ENCODE peak calls at places on chromosomes 4 and X, in ten cellular contexts. Z is putamen; N is stimulated activated CD4-positive, alpha-beta T cell treated with anti-CD3 and anti-CD28 coated beads, Interleukin-15, amount 100 ng/mL, for 48 hours; F is HT-29; D is cerebellar nuclear complex; C is lower lobe of right lung; K is T-helper 9 cell; T is suprapubic skin; O is NCI-H2029; I is spleen. H is an unnamed sample.

GRCh38 chr4:121077496-121077895 is 5.2 kb upstream of the NDNF start:
- DNase-seq in C (no peak), K (no peak), N (no peak), O (no peak), I (no peak), D (no peak), T (no peak), F (no peak), Z (no peak), H (no peak)

GRCh38 chr4:178063568-178063967 is 621.3 kb upstream of the AGA start:
- DNase-seq in O (no peak), D (no peak), N (no peak), F (no peak), I (no peak), Z (no peak), T (no peak), C (no peak), K (no peak), H (no peak)

GRCh38 chr4:129926936-129927335 is 831.0 kb downstream of the C4orf33 start:
- DNase-seq in N (no peak), F (peak; percentile 14), I (no peak), O (no peak), K (no peak), Z (peak; percentile 12), C (no peak), T (no peak), D (no peak), H (no peak)

GRCh38 chr4:112031712-112032328 is 113.4 kb upstream of the FAM241A start:
- DNase-seq in D (no peak), T (no peak), I (no peak), F (peak; percentile 74), K (no peak), Z (peak; percentile 43), O (no peak), C (no peak), N (no peak), H (no peak)

GRCh38 chrX:13373807-13374187 is 53.9 kb upstream of the ATXN3L start:
- DNase-seq in N (no peak), T (no peak), D (no peak), O (no peak), K (no peak), I (no peak), F (no peak), Z (no peak), C (no peak), H (no peak)

GRCh38 chr4:109049926-109050325 is 252.5 kb downstream of the COL25A1 start:
- DNase-seq in F (no peak), K (no peak), D (no peak), C (no peak), Z (no peak), T (no peak), I (no peak), N (no peak), O (no peak), H (no peak)

GRCh38 chr4:65498606-65499005 is 171.7 kb downstream of the EPHA5 start:
- DNase-seq in N (no peak), C (no peak), F (no peak), T (no peak), Z (no peak), O (no peak), D (no peak), I (no peak), K (no peak), H (no peak)

GRCh38 chr4:159105761-159106243 is 2.9 kb downstream of the RAPGEF2 start:
- DNase-seq in T (no peak), I (no peak), Z (no peak), D (no peak), C (no peak), F (no peak), N (no peak), O (no peak), K (no peak), H (no peak)

GRCh38 chr4:87219648-87220093 is 747 bp downstream of the KLHL8 start:
- DNase-seq in T (no peak), F (no peak), I (peak; percentile 93), K (peak; percentile 49), N (peak; percentile 27), C (peak; percentile 76), Z (peak; percentile 38), D (no peak), O (no peak), H (no peak)

GRCh38 chrX:135652602-135653001 is 60.8 kb upstream of the CT45A1 start:
- DNase-seq in Z (no peak), N (no peak), C (no peak), T (no peak), D (no peak), K (no peak), F (no peak), O (no peak), I (no peak), H (no peak)

GRCh38 chr4:151169223-151169622 is 69.8 kb downstream of the RPS3A start:
- DNase-seq in K (no peak), F (no peak), O (no peak), I (no peak), Z (peak; percentile 76), T (peak; percentile 79), N (no peak), D (no peak), C (no peak), H (no peak)

GRCh38 chrX:13110427-13111324 is 66.3 kb upstream of the FAM9C start:
- DNase-seq in C (no peak), N (no peak), K (no peak), F (peak; percentile 85), T (peak; percentile 73), D (no peak), I (no peak), Z (no peak), O (no peak), H (no peak)

GRCh38 chrX:15493118-15494082 is at the start of gene PIR:
- DNase-seq in D (no peak), I (peak; percentile 92), O (peak; percentile 53), K (peak; percentile 1), Z (peak; percentile 83), T (peak; percentile 85), N (no peak), F (peak; percentile 75), C (peak; percentile 91), H (peak; percentile 95)

GRCh38 chr4:140717313-140717712 is 38.9 kb downstream of the TBC1D9 start:
- DNase-seq in F (no peak), C (no peak), N (no peak), T (no peak), D (no peak), I (no peak), K (no peak), Z (no peak), O (no peak), H (no peak)

GRCh38 chrX:154317391-154318000 is 21.9 kb downstream of the TKTL1 start:
- DNase-seq in O (no peak), C (no peak), I (peak; percentile 71), K (no peak), D (no peak), F (peak; percentile 53), T (no peak), N (no peak), Z (no peak), H (peak; percentile 53)

GRCh38 chr4:108378164-108378563 is 209.4 kb upstream of the LEF1 start:
- DNase-seq in O (no peak), I (no peak), K (no peak), D (no peak), Z (no peak), N (no peak), C (no peak), T (no peak), F (no peak), H (no peak)

GRCh38 chr4:161428180-161428965 is 735.4 kb downstream of the FSTL5 start:
- DNase-seq in C (no peak), I (no peak), D (no peak), T (no peak), Z (no peak), F (no peak), O (no peak), K (no peak), N (no peak), H (peak; percentile 44)

GRCh38 chrX:100926453-100926852 is 2.3 kb downstream of the XKRX start:
- DNase-seq in T (no peak), F (no peak), C (no peak), N (no peak), D (no peak), Z (no peak), K (no peak), I (no peak), O (no peak), H (no peak)

GRCh38 chrX:53263597-53264094 is 17.7 kb downstream of the IQSEC2 start:
- DNase-seq in F (peak; percentile 63), O (no peak), C (no peak), K (no peak), Z (no peak), D (no peak), I (peak; percentile 54), N (peak; percentile 46), T (no peak), H (no peak)

GRCh38 chr4:16289872-16290554 is 63.7 kb upstream of the TAPT1 start:
- DNase-seq in Z (peak; percentile 44), I (no peak), T (no peak), N (no peak), F (peak; percentile 66), K (no peak), O (no peak), C (no peak), D (no peak), H (no peak)

GRCh38 chr4:115325836-115326235 is 212.4 kb upstream of the NDST4 start:
- DNase-seq in N (no peak), D (no peak), T (no peak), I (no peak), Z (no peak), K (no peak), C (no peak), O (no peak), F (no peak), H (no peak)

GRCh38 chrX:154372612-154373022 is 1.8 kb downstream of the FLNA start:
- DNase-seq in T (no peak), C (no peak), I (no peak), D (no peak), K (no peak), N (no peak), F (no peak), O (no peak), Z (no peak), H (no peak)

GRCh38 chrX:150037041-150037440 is 98.8 kb upstream of the EOLA2 start:
- DNase-seq in O (no peak), T (no peak), D (no peak), Z (no peak), N (no peak), C (no peak), F (peak; percentile 32), K (no peak), I (no peak), H (no peak)

GRCh38 chr4:75660491-75660890 is 12.7 kb downstream of the G3BP2 start:
- DNase-seq in K (no peak), F (no peak), I (no peak), T (no peak), D (no peak), O (no peak), C (no peak), Z (no peak), N (no peak), H (no peak)

GRCh38 chrX:53116101-53116500 is 22.2 kb downstream of the KANTR start:
- DNase-seq in Z (peak; percentile 0), O (no peak), D (no peak), F (no peak), I (no peak), T (no peak), K (no peak), C (no peak), N (no peak), H (no peak)

GRCh38 chrX:17375631-17376380 is 806 bp downstream of the NHS start:
- DNase-seq in O (no peak), T (no peak), Z (no peak), N (no peak), C (no peak), F (peak; percentile 34), K (no peak), D (no peak), I (peak; percentile 71), H (no peak)

GRCh38 chr4:176437756-176438155 is 118.0 kb downstream of the SPCS3 start:
- DNase-seq in Z (no peak), D (no peak), N (no peak), K (no peak), I (no peak), F (no peak), T (no peak), O (no peak), C (no peak), H (no peak)

GRCh38 chrX:137194164-137194563 is 160.4 kb upstream of the GPR101 start:
- DNase-seq in T (no peak), C (no peak), I (no peak), Z (peak; percentile 6), N (no peak), F (peak; percentile 63), K (no peak), O (no peak), D (no peak), H (no peak)

H was measured in chondrocyte.